ENCODE peak calls at places on chromosomes 12 and 14, in six cellular contexts. M is colonic mucosa, X is OCI-LY7, U is lung, N is testis, D is sigmoid colon. P is an unnamed sample.

GRCh38 chr14:100585448-100586152 is 1.6 kb downstream of the BEGAIN start:
- DNase-seq in X (no peak), N (no peak), M (no peak), U (no peak), D (peak), P (no peak)

GRCh38 chr14:37591311-37591940 is 3.6 kb downstream of the FOXA1 start:
- DNase-seq in D (no peak), X (no peak), U (no peak), N (no peak), M (peak), P (no peak)

GRCh38 chr12:96502477-96502876 is 13.1 kb downstream of the CFAP54 start:
- DNase-seq in X (no peak), U (no peak), M (no peak), N (no peak), D (no peak), P (no peak)

GRCh38 chr12:51865757-51866270 is 17.3 kb upstream of the FIGNL2 start:
- DNase-seq in X (no peak), D (no peak), N (no peak), U (no peak), M (no peak), P (no peak)

GRCh38 chr14:102155150-102155549 is 15.5 kb downstream of the WDR20 start:
- DNase-seq in M (no peak), X (no peak), D (no peak), U (no peak), N (no peak), P (no peak)

GRCh38 chr14:55136868-55137785 is 8.1 kb downstream of the LGALS3 start:
- DNase-seq in X (no peak), D (peak), M (peak), N (peak), U (peak), P (no peak)

GRCh38 chr12:20493924-20494323 is 125.6 kb downstream of the PDE3A start:
- DNase-seq in M (no peak), D (no peak), N (no peak), X (no peak), U (no peak), P (no peak)

GRCh38 chr14:61346793-61347192 is 25.4 kb downstream of the PRKCH start:
- DNase-seq in U (no peak), X (no peak), M (no peak), N (no peak), D (no peak), P (no peak)

GRCh38 chr12:2615665-2616387 is 178.9 kb upstream of the FKBP4 start:
- DNase-seq in M (no peak), X (no peak), D (no peak), U (no peak), N (peak), P (no peak)

GRCh38 chr12:124910561-124911478 is 3.6 kb downstream of the UBC start:
- DNase-seq in U (no peak), D (no peak), X (no peak), M (peak), N (no peak), P (no peak)

GRCh38 chr12:88432536-88433462 is 147.5 kb downstream of the KITLG start:
- DNase-seq in X (no peak), N (peak), U (peak), M (no peak), D (peak), P (no peak)

GRCh38 chr12:62813031-62813829 is 121.7 kb downstream of the PPM1H start:
- DNase-seq in U (peak), X (peak), N (peak), M (peak), D (peak), P (no peak)

GRCh38 chr14:55458800-55459577 is 18.6 kb upstream of the TBPL2 start:
- DNase-seq in M (no peak), X (no peak), U (no peak), D (no peak), N (no peak), P (no peak)

GRCh38 chr12:124098101-124098757 is 125.2 kb downstream of the ZNF664 start:
- DNase-seq in N (peak), U (no peak), X (no peak), D (no peak), M (no peak), P (no peak)

GRCh38 chr14:86540636-86541247 is 1010.8 kb downstream of the FLRT2 start:
- DNase-seq in U (no peak), X (no peak), N (no peak), M (no peak), D (no peak), P (no peak)

GRCh38 chr12:27780612-27781408 is 774 bp upstream of the MANSC4 start:
- DNase-seq in N (peak), U (peak), D (peak), X (peak), M (peak), P (no peak)

GRCh38 chr12:114319422-114319821 is 86.5 kb downstream of the TBX5 start:
- DNase-seq in D (no peak), N (no peak), X (no peak), M (no peak), U (peak), P (no peak)

GRCh38 chr12:29703528-29703927 is 80.2 kb downstream of the TMTC1 start:
- DNase-seq in U (no peak), D (no peak), N (no peak), M (no peak), X (no peak), P (no peak)

GRCh38 chr14:32560213-32560857 is 231.2 kb downstream of the AKAP6 start:
- DNase-seq in D (peak), N (peak), U (peak), X (peak), M (peak), P (no peak)

GRCh38 chr12:10189653-10190052 is 10.8 kb downstream of the TMEM52B start:
- DNase-seq in N (peak), U (no peak), M (no peak), D (peak), X (no peak), P (no peak)

GRCh38 chr14:105095236-105095805 is 30.1 kb upstream of the GPR132 start:
- DNase-seq in X (no peak), U (no peak), D (peak), N (no peak), M (no peak), P (no peak)

GRCh38 chr12:106985479-106985878 is 1.5 kb downstream of the MTERF2 start:
- DNase-seq in U (no peak), D (no peak), N (no peak), M (no peak), X (no peak), P (no peak)

GRCh38 chr12:128583453-128583852 is 240.3 kb downstream of the SLC15A4 start:
- DNase-seq in D (no peak), U (no peak), M (no peak), X (no peak), N (no peak), P (no peak)

GRCh38 chr12:124752437-124753229 is 111.0 kb downstream of the SCARB1 start:
- DNase-seq in X (no peak), U (peak), D (no peak), N (no peak), M (no peak), P (no peak)

DNA sequence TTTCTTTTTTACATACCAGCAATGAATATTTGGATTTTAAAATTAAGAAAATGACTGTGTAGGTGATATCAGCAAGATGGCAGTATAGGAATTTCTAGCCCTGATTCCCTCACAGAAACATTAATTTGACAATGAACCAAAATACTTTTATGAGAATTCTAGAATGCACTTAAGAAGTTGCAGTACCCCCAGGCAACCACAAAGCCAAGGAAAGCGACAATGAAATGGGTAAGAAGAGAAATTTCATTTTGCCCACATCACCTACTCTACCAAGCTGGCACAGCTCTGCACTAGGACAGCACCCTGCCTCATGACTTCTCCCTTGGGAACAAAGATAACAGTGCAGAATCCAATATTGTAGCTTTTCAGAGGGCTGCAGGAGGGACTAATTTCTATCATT is 6.6 kb downstream of the OR9K2 start:
- DNase-seq in M (no peak), X (no peak), N (no peak), U (no peak), D (no peak), P (no peak)
- TF ChIP-seq CTCF in M (no peak), X (peak), N (no peak), U (no peak), D (no peak), P (no peak)

GRCh38 chr12:117825827-117826226 is 143.0 kb downstream of the KSR2 start:
- DNase-seq in D (no peak), M (no peak), N (no peak), X (no peak), U (no peak), P (no peak)
- TF ChIP-seq CTCF in D (no peak), M (no peak), N (no peak), X (no peak), U (no peak), P (no peak)

GRCh38 chr12:68237523-68238070 is 12.0 kb upstream of the IL26 start:
- DNase-seq in N (no peak), D (no peak), U (no peak), X (no peak), M (no peak), P (no peak)

GRCh38 chr12:68236421-68237059 is 10.9 kb upstream of the IL26 start:
- DNase-seq in X (peak), M (no peak), D (no peak), U (no peak), N (no peak), P (no peak)

GRCh38 chr12:68235576-68235975 is 10.0 kb upstream of the IL26 start:
- DNase-seq in N (no peak), M (no peak), X (no peak), U (no peak), D (no peak), P (no peak)

GRCh38 chr12:68239309-68239708 is 13.7 kb upstream of the IL26 start:
- DNase-seq in D (no peak), M (no peak), X (no peak), U (no peak), N (no peak), P (no peak)

DNA sequence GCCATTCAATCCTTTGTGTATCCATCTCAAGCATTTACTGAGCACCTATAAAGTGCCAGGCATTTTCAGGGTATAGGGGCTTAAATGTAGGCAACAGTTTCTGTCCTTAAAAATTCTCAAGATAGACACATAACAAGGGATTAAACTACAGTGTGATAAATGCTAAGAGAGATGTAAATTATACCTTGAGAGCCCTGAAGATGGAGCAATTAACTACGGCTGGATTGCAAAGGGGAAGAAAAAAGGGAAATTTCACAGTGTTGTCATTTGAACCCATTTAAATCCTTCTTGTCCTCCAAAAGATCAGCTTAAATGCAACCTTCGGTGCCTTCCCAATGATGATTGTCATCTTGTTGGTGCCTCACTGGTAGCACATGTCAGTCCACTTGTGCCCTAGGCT is 11.5 kb upstream of the IL26 start:
- DNase-seq in N (no peak), U (no peak), X (no peak), D (no peak), M (no peak), P (no peak)
- TF ChIP-seq CTCF in N (no peak), U (no peak), X (peak), D (no peak), M (no peak), P (no peak)

GRCh38 chr14:77605392-77605978 is 11.0 kb downstream of the SPTLC2 start:
- DNase-seq in X (no peak), N (no peak), D (no peak), U (no peak), M (no peak), P (no peak)

GRCh38 chr14:77599894-77600293 is 16.5 kb downstream of the SPTLC2 start:
- DNase-seq in D (no peak), M (peak), N (no peak), X (no peak), U (no peak), P (no peak)

GRCh38 chr14:77601846-77602609 is 14.4 kb downstream of the SPTLC2 start:
- DNase-seq in U (no peak), M (no peak), N (no peak), D (no peak), X (no peak), P (no peak)

GRCh38 chr14:77603031-77603430 is 13.4 kb downstream of the SPTLC2 start:
- DNase-seq in U (no peak), X (no peak), M (no peak), N (no peak), D (no peak), P (no peak)

GRCh38 chr14:77603654-77604270 is 12.7 kb downstream of the SPTLC2 start:
- DNase-seq in M (peak), X (no peak), N (peak), D (no peak), U (no peak), P (no peak)
- TF ChIP-seq CTCF in M (no peak), X (peak), N (peak), D (no peak), U (no peak), P (peak)

GRCh38 chr14:67420102-67420739 is 8.3 kb upstream of the PLEK2 start:
- DNase-seq in X (peak), D (peak), N (no peak), U (no peak), M (peak), P (no peak)
- TF ChIP-seq CTCF in X (peak), D (peak), N (no peak), U (no peak), M (peak), P (no peak)

DNA sequence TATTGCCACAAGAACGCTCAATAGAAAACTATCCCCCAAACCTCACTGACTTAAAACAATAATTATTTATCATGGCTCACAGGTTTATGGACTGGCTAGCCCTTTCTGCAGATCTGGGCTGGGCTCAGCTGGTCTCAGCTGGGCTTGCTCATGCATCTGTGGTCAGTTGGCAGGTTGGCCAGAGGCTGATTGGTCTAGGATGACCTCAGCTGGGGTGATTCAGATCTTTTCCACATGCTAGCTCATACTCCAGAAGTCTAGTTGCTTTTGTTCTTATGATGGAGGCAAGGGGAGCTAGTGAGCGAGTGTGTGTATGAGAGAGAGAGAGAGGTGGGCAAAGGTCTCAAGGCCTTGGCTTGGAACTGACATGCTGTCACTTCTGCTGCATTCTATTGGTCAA is 181.2 kb upstream of the NRXN3 start:
- DNase-seq in N (no peak), D (no peak), X (no peak), M (no peak), U (no peak), P (peak)
- TF ChIP-seq CTCF in N (no peak), D (no peak), X (no peak), M (no peak), U (no peak), P (no peak)

GRCh38 chr12:94134226-94134795 is 14.1 kb upstream of the PLXNC1 start:
- DNase-seq in X (peak), N (peak), D (no peak), M (no peak), U (no peak), P (no peak)
- TF ChIP-seq CTCF in X (peak), N (peak), D (peak), M (peak), U (peak), P (peak)

GRCh38 chr12:111643428-111643826 is 42.3 kb downstream of the BRAP start:
- DNase-seq in U (no peak), D (no peak), M (peak), N (peak), X (no peak), P (no peak)

GRCh38 chr12:111638576-111638975 is 39.5 kb upstream of the ATXN2 start:
- DNase-seq in N (peak), M (no peak), D (no peak), X (no peak), U (no peak), P (no peak)

GRCh38 chr12:111640498-111640897 is 41.4 kb upstream of the ATXN2 start:
- DNase-seq in N (no peak), M (no peak), X (no peak), D (no peak), U (no peak), P (no peak)

GRCh38 chr12:111645433-111645832 is 40.3 kb downstream of the BRAP start:
- DNase-seq in N (no peak), U (peak), M (no peak), X (no peak), D (no peak), P (no peak)

DNA sequence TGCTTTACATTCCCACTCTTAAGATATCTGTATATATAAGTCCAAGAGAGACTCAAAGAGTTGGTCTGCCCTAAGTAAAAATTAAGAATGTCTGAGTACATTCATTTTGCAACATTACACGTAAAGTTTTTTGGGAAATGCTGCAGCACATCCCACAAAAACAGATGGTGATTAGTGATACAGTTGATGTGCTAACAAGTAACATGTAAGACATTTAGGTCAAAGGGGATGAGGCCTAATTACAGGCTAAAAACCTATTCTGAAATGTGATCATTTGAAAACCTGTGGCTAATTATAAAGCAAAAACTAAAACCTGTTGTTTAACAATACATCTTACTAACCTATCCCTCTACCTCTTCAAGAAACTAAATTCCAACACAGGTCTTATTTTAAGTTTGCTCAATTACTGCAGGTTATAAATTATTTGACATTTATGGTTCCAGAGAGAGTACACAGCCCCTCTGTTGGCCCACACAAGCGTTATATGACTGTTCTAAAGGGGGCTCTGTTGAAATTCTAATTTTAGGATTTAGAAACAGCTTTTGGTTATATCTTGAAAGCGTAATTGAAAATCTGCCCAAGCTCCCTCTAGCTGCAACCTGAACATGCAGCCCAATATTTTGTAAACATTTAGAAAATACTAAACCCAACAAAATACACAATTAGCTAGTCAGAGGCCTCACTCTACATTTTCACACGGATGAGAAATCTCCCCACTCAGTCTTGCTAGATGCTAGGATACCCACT is 42.9 kb downstream of the BRAP start:
- DNase-seq in X (no peak), M (no peak), U (no peak), D (no peak), N (no peak), P (no peak)
- TF ChIP-seq CTCF in X (no peak), M (no peak), U (no peak), D (no peak), N (peak), P (no peak)

GRCh38 chr12:98593351-98594049 is at the start of gene SLC25A3:
- DNase-seq in U (peak), D (peak), M (peak), N (peak), X (peak), P (peak)
- TF ChIP-seq CTCF in U (no peak), D (no peak), M (no peak), N (no peak), X (no peak), P (no peak)

GRCh38 chr12:323507-323906 is 60.9 kb upstream of the SLC6A13 start:
- DNase-seq in N (no peak), X (no peak), U (no peak), D (no peak), M (no peak), P (no peak)

GRCh38 chr12:325886-326285 is 63.2 kb downstream of the KDM5A start:
- DNase-seq in M (no peak), N (no peak), X (no peak), D (no peak), U (no peak), P (no peak)

GRCh38 chr12:319116-319515 is 56.5 kb upstream of the SLC6A13 start:
- DNase-seq in U (no peak), X (no peak), M (no peak), D (no peak), N (no peak), P (no peak)

GRCh38 chr12:321606-322326 is 59.1 kb upstream of the SLC6A13 start:
- DNase-seq in U (no peak), D (no peak), M (no peak), X (peak), N (no peak), P (no peak)
- TF ChIP-seq CTCF in U (no peak), D (no peak), M (no peak), X (peak), N (no peak), P (peak)